ENCODE peak calls at places on chromosomes 1 and 21, in nine cellular contexts. V, P, W, L, H, X, Y, M and N are unnamed samples.

GRCh38 chr1:185170291-185170848 is 13.4 kb downstream of the SWT1 start:
- DNase-seq in V (peak; percentile 40), P (peak; percentile 65), W (peak; percentile 30), L (peak; percentile 79), H (peak; percentile 41), X (no peak), Y (no peak), M (peak; percentile 52), N (no peak)

GRCh38 chr1:155537193-155537592 is 25.4 kb downstream of the ASH1L start:
- DNase-seq in V (no peak), P (no peak), W (no peak), L (no peak), H (no peak), X (no peak), Y (no peak), M (no peak), N (no peak)

GRCh38 chr21:32088471-32088870 is 190.4 kb downstream of the MIS18A start:
- DNase-seq in V (no peak), P (no peak), W (no peak), L (no peak), H (no peak), X (no peak), Y (no peak), M (no peak), N (no peak)

GRCh38 chr1:235917267-235917811 is 50.6 kb upstream of the LYST start:
- DNase-seq in V (peak; percentile 78), P (no peak), W (peak; percentile 99), L (peak; percentile 68), H (peak; percentile 67), X (peak; percentile 73), Y (peak; percentile 98), M (peak; percentile 99), N (peak; percentile 100)

GRCh38 chr1:20029178-20029912 is 40.6 kb upstream of the PLA2G5 start:
- DNase-seq in V (peak; percentile 56), P (no peak), W (no peak), L (peak; percentile 28), H (no peak), X (no peak), Y (no peak), M (no peak), N (no peak)

GRCh38 chr1:234490789-234491479 is 12.0 kb upstream of the TARBP1 start:
- DNase-seq in V (no peak), P (no peak), W (no peak), L (peak; percentile 44), H (no peak), X (no peak), Y (no peak), M (no peak), N (no peak)

GRCh38 chr1:4485398-4485797 is 169.0 kb upstream of the AJAP1 start:
- DNase-seq in V (no peak), P (no peak), W (no peak), L (no peak), H (no peak), X (no peak), Y (no peak), M (no peak), N (no peak)

GRCh38 chr1:240352769-240353168 is 259.2 kb downstream of the GREM2 start:
- DNase-seq in V (no peak), P (no peak), W (peak; percentile 48), L (peak; percentile 4), H (no peak), X (no peak), Y (no peak), M (peak; percentile 18), N (no peak)

GRCh38 chr1:9691108-9691445 is 39.5 kb downstream of the PIK3CD start:
- DNase-seq in V (no peak), P (no peak), W (peak; percentile 74), L (no peak), H (no peak), X (no peak), Y (no peak), M (peak; percentile 40), N (no peak)

GRCh38 chr1:9689971-9690381 is 38.4 kb downstream of the PIK3CD start:
- DNase-seq in V (peak; percentile 22), P (peak; percentile 72), W (no peak), L (peak; percentile 53), H (peak; percentile 39), X (peak; percentile 62), Y (no peak), M (no peak), N (no peak)

GRCh38 chr1:9689011-9689706 is 37.6 kb downstream of the PIK3CD start:
- DNase-seq in V (peak; percentile 78), P (peak; percentile 96), W (no peak), L (peak; percentile 90), H (peak; percentile 89), X (peak; percentile 87), Y (no peak), M (peak; percentile 69), N (no peak)

GRCh38 chr1:9691726-9692125 is 40.2 kb downstream of the PIK3CD start:
- DNase-seq in V (no peak), P (no peak), W (no peak), L (no peak), H (no peak), X (no peak), Y (no peak), M (no peak), N (no peak)

GRCh38 chr1:9690440-9691107 is 39.0 kb downstream of the PIK3CD start:
- DNase-seq in V (no peak), P (no peak), W (no peak), L (no peak), H (no peak), X (no peak), Y (no peak), M (no peak), N (no peak)
- H3K4me3 ChIP-seq in V (no peak overlapping the region), P (peak overlapping the region; percentile 81), W (peak overlapping the region; percentile 63), L (no peak overlapping the region), H (no peak overlapping the region), X (peak overlapping the region; percentile 73), Y (peak overlapping the region; percentile 69), M (peak overlapping the region; percentile 75), N (peak overlapping the region; percentile 65)

GRCh38 chr1:182392045-182393028 is 747 bp upstream of the GLUL start:
- DNase-seq in V (peak; percentile 71), P (no peak), W (peak; percentile 9), L (peak; percentile 62), H (peak; percentile 47), X (no peak), Y (no peak), M (peak; percentile 43), N (no peak)

GRCh38 chr1:182389619-182390047 is 2.0 kb downstream of the GLUL start:
- DNase-seq in V (peak; percentile 12), P (no peak), W (no peak), L (no peak), H (peak; percentile 50), X (no peak), Y (no peak), M (peak; percentile 25), N (no peak)

GRCh38 chr1:182388392-182389134 is 3.0 kb downstream of the GLUL start:
- DNase-seq in V (no peak), P (no peak), W (no peak), L (no peak), H (no peak), X (no peak), Y (no peak), M (no peak), N (no peak)

GRCh38 chr1:182391362-182392044 is at the start of gene GLUL:
- DNase-seq in V (peak; percentile 93), P (peak; percentile 94), W (peak; percentile 78), L (peak; percentile 97), H (peak; percentile 94), X (peak; percentile 97), Y (peak; percentile 63), M (peak; percentile 90), N (no peak)

DNA sequence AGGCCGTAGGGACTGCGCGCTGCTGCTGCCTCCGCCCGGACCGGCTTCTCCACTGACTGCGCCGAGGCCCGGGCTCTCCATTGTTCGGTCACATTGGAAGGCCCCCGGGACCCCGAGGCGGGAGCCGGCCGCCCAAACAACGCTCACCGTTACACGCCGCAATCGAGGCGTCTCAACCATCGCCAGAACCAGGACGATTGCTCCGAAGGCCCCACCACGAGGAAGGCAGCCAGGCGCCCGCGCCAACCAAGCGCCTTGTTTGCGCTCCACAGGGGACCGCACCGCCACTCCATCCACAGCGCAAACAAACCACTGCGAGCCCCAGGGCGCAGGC is 595 bp downstream of the GLUL start:
- DNase-seq in V (no peak), P (no peak), W (no peak), L (no peak), H (no peak), X (no peak), Y (no peak), M (no peak), N (no peak)
- TF ChIP-seq CTCF in V (peak; percentile 47), P (no peak), W (no peak), L (no peak), H (no peak), X (no peak), Y (no peak), M (peak; percentile 29), N (peak; percentile 17)

GRCh38 chr1:163039694-163040093 is 29.5 kb upstream of the RGS4 start:
- DNase-seq in V (no peak), P (no peak), W (no peak), L (no peak), H (no peak), X (no peak), Y (no peak), M (no peak), N (no peak)
- H3K4me3 ChIP-seq in V (no peak overlapping the region), P (no peak overlapping the region), W (no peak overlapping the region), L (no peak overlapping the region), H (no peak overlapping the region), X (no peak overlapping the region), Y (no peak overlapping the region), M (no peak overlapping the region), N (no peak overlapping the region)

GRCh38 chr1:2405588-2406295 is 6.6 kb downstream of the PEX10 start:
- DNase-seq in V (no peak), P (no peak), W (peak; percentile 49), L (no peak), H (no peak), X (no peak), Y (no peak), M (no peak), N (no peak)

GRCh38 chr1:2404890-2405511 is 7.4 kb downstream of the PEX10 start:
- DNase-seq in V (no peak), P (no peak), W (no peak), L (no peak), H (no peak), X (no peak), Y (no peak), M (no peak), N (no peak)

GRCh38 chr1:2407166-2407990 is 5.0 kb downstream of the PEX10 start:
- DNase-seq in V (no peak), P (no peak), W (no peak), L (no peak), H (no peak), X (no peak), Y (no peak), M (no peak), N (no peak)

GRCh38 chr1:2407991-2408275 is 4.4 kb downstream of the PEX10 start:
- DNase-seq in V (no peak), P (no peak), W (no peak), L (no peak), H (no peak), X (no peak), Y (no peak), M (no peak), N (no peak)

DNA sequence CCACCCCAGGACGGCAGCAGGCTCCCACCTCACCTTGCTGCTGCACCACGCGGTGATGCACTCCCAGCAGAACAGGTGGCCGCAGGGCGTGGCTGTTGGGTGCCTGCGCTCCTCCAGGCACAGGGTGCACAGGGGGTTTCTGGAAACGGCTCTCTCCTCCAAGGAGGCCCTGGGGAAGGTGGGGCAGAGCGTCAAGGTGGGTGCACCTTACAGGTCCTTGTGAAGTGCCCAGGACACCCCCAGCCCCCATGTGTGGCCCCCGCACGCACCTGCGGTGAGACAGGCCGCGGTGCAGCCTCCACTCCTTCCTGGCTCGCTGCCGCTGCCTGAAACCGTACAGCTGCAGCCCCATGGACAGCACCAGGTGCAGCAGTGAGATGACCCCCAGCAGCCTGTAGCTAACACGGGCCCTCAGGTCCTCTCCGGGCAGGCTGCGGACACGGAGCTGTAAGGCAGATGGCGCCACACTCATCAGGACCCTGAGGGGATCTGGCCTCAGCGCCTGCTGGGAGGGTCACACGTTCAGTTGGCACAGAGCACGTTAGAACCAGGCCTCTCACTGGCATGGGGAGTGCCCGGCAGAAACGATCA is 5.8 kb downstream of the PEX10 start:
- DNase-seq in V (no peak), P (no peak), W (no peak), L (no peak), H (no peak), X (no peak), Y (no peak), M (no peak), N (no peak)
- TF ChIP-seq CTCF in V (no peak), P (peak; percentile 52), W (peak; percentile 3), L (no peak), H (no peak), X (no peak), Y (peak; percentile 8), M (peak; percentile 3), N (peak; percentile 8)